ENCODE peak calls at places on chromosomes 6 and 20, in five cellular contexts. One of them, this sample, is unnamed.

GRCh38 chr6:31379850-31380249 is 22.9 kb upstream of the HLA-B start:
- DNase-seq in left lung: no peak
- DNase-seq in WERI-Rb-1: no peak
- DNase-seq in GM23338: no peak
- DNase-seq in psoas muscle: no peak
- DNase-seq in this sample: no peak

GRCh38 chr6:34237722-34238506 is 1.2 kb downstream of the HMGA1 start:
- DNase-seq in left lung: no peak
- DNase-seq in WERI-Rb-1: peak; percentile 90
- DNase-seq in GM23338: peak; percentile 71
- DNase-seq in psoas muscle: peak; percentile 67
- DNase-seq in this sample: peak; percentile 71

GRCh38 chr6:159935633-159936032 is 33.2 kb upstream of the IGF2R start:
- DNase-seq in left lung: no peak
- DNase-seq in WERI-Rb-1: no peak
- DNase-seq in GM23338: no peak
- DNase-seq in psoas muscle: no peak
- DNase-seq in this sample: no peak

GRCh38 chr6:75691012-75691411 is 58.0 kb upstream of the MYO6 start:
- DNase-seq in left lung: no peak
- DNase-seq in WERI-Rb-1: no peak
- DNase-seq in GM23338: no peak
- DNase-seq in psoas muscle: no peak
- DNase-seq in this sample: no peak

GRCh38 chr6:42505377-42505702 is 53.6 kb upstream of the TRERF1 start:
- DNase-seq in left lung: no peak
- DNase-seq in WERI-Rb-1: no peak
- DNase-seq in GM23338: no peak
- DNase-seq in psoas muscle: no peak
- DNase-seq in this sample: no peak

GRCh38 chr6:167827588-167828324 is 1.0 kb downstream of the AFDN start:
- DNase-seq in left lung: no peak
- DNase-seq in WERI-Rb-1: peak; percentile 44
- DNase-seq in GM23338: peak; percentile 74
- DNase-seq in psoas muscle: peak; percentile 67
- DNase-seq in this sample: peak; percentile 64

GRCh38 chr6:15207923-15208322 is 37.9 kb upstream of the JARID2 start:
- DNase-seq in left lung: no peak
- DNase-seq in WERI-Rb-1: no peak
- DNase-seq in GM23338: peak; percentile 84
- DNase-seq in psoas muscle: no peak
- DNase-seq in this sample: no peak

GRCh38 chr6:166928644-166929515 is 27.5 kb downstream of the RNASET2 start:
- DNase-seq in left lung: no peak
- DNase-seq in WERI-Rb-1: no peak
- DNase-seq in GM23338: no peak
- DNase-seq in psoas muscle: no peak
- DNase-seq in this sample: no peak

GRCh38 chr6:148455674-148456559 is 113.3 kb downstream of the SASH1 start:
- DNase-seq in left lung: no peak
- DNase-seq in WERI-Rb-1: no peak
- DNase-seq in GM23338: peak; percentile 43
- DNase-seq in psoas muscle: no peak
- DNase-seq in this sample: no peak

GRCh38 chr20:53773792-53774371 is 180.2 kb upstream of the ZNF217 start:
- DNase-seq in left lung: no peak
- DNase-seq in WERI-Rb-1: no peak
- DNase-seq in GM23338: no peak
- DNase-seq in psoas muscle: no peak
- DNase-seq in this sample: no peak

DNA sequence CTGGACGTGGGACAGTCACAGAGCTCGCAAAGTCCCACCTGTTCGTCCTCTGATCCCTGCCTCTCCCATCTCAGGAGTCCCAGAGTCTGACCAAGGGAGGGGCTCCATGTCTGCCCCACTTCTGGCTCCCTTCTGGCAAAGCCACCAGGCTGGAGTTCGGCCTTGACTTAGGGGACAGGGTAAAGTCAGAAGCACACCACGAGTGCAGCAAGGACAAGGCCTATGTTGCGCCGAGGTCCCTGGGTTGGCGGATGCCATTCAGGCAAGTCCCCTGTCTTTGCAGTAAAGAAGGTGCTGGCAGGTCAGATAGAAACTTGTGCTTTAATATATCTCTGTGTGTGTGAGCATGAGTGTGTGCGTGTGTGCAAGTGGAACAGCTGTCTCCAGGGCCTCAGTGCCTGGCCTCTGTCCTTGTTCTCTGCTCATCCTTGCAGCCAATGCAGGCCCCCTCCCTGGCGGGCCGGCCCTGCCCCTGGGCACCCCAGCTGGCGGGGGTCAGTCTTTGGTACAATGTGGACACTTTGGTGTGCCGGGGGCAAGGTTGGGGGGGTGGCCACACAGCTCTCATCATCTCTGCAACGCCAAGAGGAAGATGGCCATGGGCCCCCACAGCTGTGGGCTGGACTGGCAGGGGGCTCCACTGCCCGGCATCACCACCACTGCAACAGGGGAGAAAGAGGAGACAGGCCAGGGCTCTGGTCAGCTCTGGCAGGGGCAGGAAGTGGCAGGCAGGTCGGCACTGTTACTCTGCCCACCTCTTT is 60.7 kb downstream of the MDGA1 start:
- DNase-seq in left lung: no peak
- DNase-seq in WERI-Rb-1: no peak
- DNase-seq in GM23338: no peak
- DNase-seq in psoas muscle: no peak
- DNase-seq in this sample: no peak
- TF ChIP-seq CTCF in left lung: no peak
- TF ChIP-seq CTCF in WERI-Rb-1: no peak
- TF ChIP-seq CTCF in GM23338: no peak
- TF ChIP-seq CTCF in psoas muscle: no peak
- TF ChIP-seq CTCF in this sample: no peak

DNA sequence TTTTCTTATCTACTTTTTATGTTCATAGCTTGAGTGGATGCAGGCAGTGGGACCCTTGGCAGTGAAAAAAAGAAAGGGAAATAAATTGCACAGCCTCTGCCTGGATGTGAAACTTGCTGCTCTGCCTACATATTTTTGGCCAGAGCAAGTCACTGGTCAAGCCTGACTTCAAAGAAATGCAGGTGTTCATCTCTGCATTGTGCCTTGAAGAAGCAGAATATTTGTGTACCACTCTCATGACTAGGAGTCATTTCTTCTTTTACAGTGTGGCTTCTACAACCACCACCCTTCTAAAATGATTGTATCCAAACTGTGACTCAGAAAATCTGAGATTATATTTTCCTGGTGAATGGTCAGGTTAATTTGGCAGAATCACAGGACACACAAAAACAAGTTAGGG is 2.5 kb upstream of the KATNA1 start:
- DNase-seq in left lung: no peak
- DNase-seq in WERI-Rb-1: no peak
- DNase-seq in GM23338: no peak
- DNase-seq in psoas muscle: no peak
- DNase-seq in this sample: no peak
- TF ChIP-seq CTCF in left lung: no peak
- TF ChIP-seq CTCF in WERI-Rb-1: no peak
- TF ChIP-seq CTCF in GM23338: no peak
- TF ChIP-seq CTCF in psoas muscle: no peak
- TF ChIP-seq CTCF in this sample: no peak

GRCh38 chr6:156952401-156952800 is 175.2 kb downstream of the ARID1B start:
- DNase-seq in left lung: no peak
- DNase-seq in WERI-Rb-1: no peak
- DNase-seq in GM23338: no peak
- DNase-seq in psoas muscle: no peak
- DNase-seq in this sample: no peak

GRCh38 chr6:156954191-156954590 is 177.0 kb downstream of the ARID1B start:
- DNase-seq in left lung: no peak
- DNase-seq in WERI-Rb-1: no peak
- DNase-seq in GM23338: no peak
- DNase-seq in psoas muscle: no peak
- DNase-seq in this sample: no peak

GRCh38 chr6:156954781-156955180 is 177.6 kb downstream of the ARID1B start:
- DNase-seq in left lung: no peak
- DNase-seq in WERI-Rb-1: no peak
- DNase-seq in GM23338: no peak
- DNase-seq in psoas muscle: no peak
- DNase-seq in this sample: no peak

GRCh38 chr6:156953125-156953477 is 175.9 kb downstream of the ARID1B start:
- DNase-seq in left lung: no peak
- DNase-seq in WERI-Rb-1: no peak
- DNase-seq in GM23338: no peak
- DNase-seq in psoas muscle: no peak
- DNase-seq in this sample: no peak

GRCh38 chr6:156953478-156954146 is 176.4 kb downstream of the ARID1B start:
- DNase-seq in left lung: no peak
- DNase-seq in WERI-Rb-1: no peak
- DNase-seq in GM23338: peak; percentile 84
- DNase-seq in psoas muscle: no peak
- DNase-seq in this sample: no peak
- TF ChIP-seq CTCF in left lung: no peak
- TF ChIP-seq CTCF in WERI-Rb-1: no peak
- TF ChIP-seq CTCF in GM23338: peak; percentile 22
- TF ChIP-seq CTCF in psoas muscle: no peak
- TF ChIP-seq CTCF in this sample: no peak

GRCh38 chr20:25084616-25085187 is 2.8 kb upstream of the VSX1 start:
- DNase-seq in left lung: no peak
- DNase-seq in WERI-Rb-1: no peak
- DNase-seq in GM23338: peak; percentile 72
- DNase-seq in psoas muscle: peak; percentile 51
- DNase-seq in this sample: no peak

GRCh38 chr20:25082498-25082873 is 545 bp upstream of the VSX1 start:
- DNase-seq in left lung: no peak
- DNase-seq in WERI-Rb-1: peak; percentile 33
- DNase-seq in GM23338: no peak
- DNase-seq in psoas muscle: peak; percentile 52
- DNase-seq in this sample: no peak

GRCh38 chr20:25083141-25083772 is 1.3 kb upstream of the VSX1 start:
- DNase-seq in left lung: no peak
- DNase-seq in WERI-Rb-1: no peak
- DNase-seq in GM23338: peak; percentile 43
- DNase-seq in psoas muscle: peak; percentile 27
- DNase-seq in this sample: no peak

GRCh38 chr20:25085756-25086495 is 4.0 kb upstream of the VSX1 start:
- DNase-seq in left lung: no peak
- DNase-seq in WERI-Rb-1: no peak
- DNase-seq in GM23338: no peak
- DNase-seq in psoas muscle: no peak
- DNase-seq in this sample: no peak

GRCh38 chr20:25083773-25084615 is 2.1 kb upstream of the VSX1 start:
- DNase-seq in left lung: no peak
- DNase-seq in WERI-Rb-1: peak; percentile 66
- DNase-seq in GM23338: peak; percentile 42
- DNase-seq in psoas muscle: peak; percentile 60
- DNase-seq in this sample: no peak
- TF ChIP-seq CTCF in left lung: peak; percentile 15
- TF ChIP-seq CTCF in WERI-Rb-1: peak; percentile 81
- TF ChIP-seq CTCF in GM23338: no peak
- TF ChIP-seq CTCF in psoas muscle: no peak
- TF ChIP-seq CTCF in this sample: no peak

DNA sequence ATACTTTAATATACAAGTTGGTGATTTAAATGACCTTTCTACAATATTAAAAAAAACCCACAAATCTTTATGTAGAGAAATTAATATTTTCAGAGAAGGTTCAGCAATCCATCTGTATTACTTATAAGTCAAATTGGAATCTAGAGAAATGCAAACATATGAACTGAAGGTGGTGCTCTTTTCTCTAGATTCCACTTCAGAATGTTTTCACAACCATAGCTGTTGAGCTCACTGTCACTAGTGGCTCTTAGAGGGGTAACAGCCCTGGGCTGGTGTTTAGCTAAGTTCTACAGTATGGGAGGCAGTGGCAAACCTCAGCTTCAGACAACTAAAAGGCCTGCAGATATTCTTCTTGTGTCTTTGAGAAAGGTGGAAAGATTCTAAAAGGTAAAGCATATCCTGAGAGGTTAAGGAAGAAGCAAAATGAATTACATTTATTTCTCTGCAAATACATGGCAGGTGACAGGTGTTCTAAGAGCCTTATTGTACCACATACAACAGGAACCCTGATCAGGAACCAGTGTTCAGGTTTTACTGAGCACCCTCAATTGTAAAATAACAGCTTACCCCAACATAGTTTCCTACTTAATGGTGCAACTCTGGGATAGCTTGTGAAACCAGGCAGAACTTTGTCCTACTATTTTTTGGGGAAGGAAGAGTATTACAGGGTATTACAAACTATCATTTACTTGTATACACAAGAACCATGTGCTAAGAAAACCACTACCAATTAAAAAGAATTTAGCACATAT is 56.6 kb upstream of the SAMHD1 start:
- DNase-seq in left lung: no peak
- DNase-seq in WERI-Rb-1: no peak
- DNase-seq in GM23338: no peak
- DNase-seq in psoas muscle: no peak
- DNase-seq in this sample: no peak
- TF ChIP-seq CTCF in left lung: no peak
- TF ChIP-seq CTCF in WERI-Rb-1: peak; percentile 18
- TF ChIP-seq CTCF in GM23338: peak; percentile 10
- TF ChIP-seq CTCF in psoas muscle: no peak
- TF ChIP-seq CTCF in this sample: no peak

GRCh38 chr6:157020398-157021266 is 243.5 kb downstream of the ARID1B start:
- DNase-seq in left lung: peak; percentile 64
- DNase-seq in WERI-Rb-1: peak; percentile 42
- DNase-seq in GM23338: peak; percentile 83
- DNase-seq in psoas muscle: no peak
- DNase-seq in this sample: peak; percentile 62

GRCh38 chr6:157021267-157022021 is 244.3 kb downstream of the ARID1B start:
- DNase-seq in left lung: peak; percentile 95
- DNase-seq in WERI-Rb-1: peak; percentile 86
- DNase-seq in GM23338: peak; percentile 93
- DNase-seq in psoas muscle: peak; percentile 95
- DNase-seq in this sample: peak; percentile 88

GRCh38 chr6:157019115-157019628 is 242.0 kb downstream of the ARID1B start:
- DNase-seq in left lung: no peak
- DNase-seq in WERI-Rb-1: peak; percentile 42
- DNase-seq in GM23338: peak; percentile 56
- DNase-seq in psoas muscle: no peak
- DNase-seq in this sample: no peak

GRCh38 chr6:157017861-157018260 is 240.7 kb downstream of the ARID1B start:
- DNase-seq in left lung: no peak
- DNase-seq in WERI-Rb-1: no peak
- DNase-seq in GM23338: no peak
- DNase-seq in psoas muscle: no peak
- DNase-seq in this sample: no peak

DNA sequence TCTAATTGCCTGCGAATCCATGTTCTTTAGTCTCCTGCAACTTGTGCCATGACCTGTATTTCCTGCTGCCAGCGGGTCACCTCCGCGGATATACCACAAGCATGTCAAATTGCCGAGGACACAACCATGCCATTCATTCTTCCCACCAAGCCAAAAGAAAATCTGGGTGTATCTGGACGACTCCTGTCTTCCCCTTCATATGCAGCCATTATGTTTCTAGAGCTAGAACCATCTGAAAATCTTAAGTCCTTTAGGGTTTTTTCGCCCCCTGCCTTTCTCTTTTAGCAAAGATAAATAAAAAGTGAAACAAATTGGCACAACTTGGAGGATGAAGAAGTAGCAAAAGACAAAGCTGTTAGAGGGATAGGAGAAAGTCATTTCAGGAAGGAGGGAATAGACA is 242.6 kb downstream of the ARID1B start:
- DNase-seq in left lung: no peak
- DNase-seq in WERI-Rb-1: no peak
- DNase-seq in GM23338: no peak
- DNase-seq in psoas muscle: no peak
- DNase-seq in this sample: no peak
- TF ChIP-seq CTCF in left lung: no peak
- TF ChIP-seq CTCF in WERI-Rb-1: no peak
- TF ChIP-seq CTCF in GM23338: no peak
- TF ChIP-seq CTCF in psoas muscle: no peak
- TF ChIP-seq CTCF in this sample: no peak

This sample was measured in glutamatergic neuron.